ENCODE peak calls at places on chromosomes 3 and 15, in eight cellular contexts. B is transverse colon, L is body of pancreas, Z is HCT116, O is breast epithelium, S is adrenal gland, E is heart left ventricle, T is sigmoid colon. P is an unnamed sample.

GRCh38 chr3:72848703-72849081 is 447 bp upstream of the SHQ1 start:
- DNase-seq in B (no peak), O (no peak), L (no peak), T (no peak), Z (no peak), S (no peak), E (no peak), P (no peak)

GRCh38 chr3:45188714-45189659 is 37.1 kb downstream of the TMEM158 start:
- DNase-seq in Z (no peak), B (no peak), L (no peak), T (no peak), O (no peak), E (no peak), S (no peak), P (no peak)

GRCh38 chr3:71578045-71578730 is 5.3 kb downstream of the FOXP1 start:
- DNase-seq in T (no peak), O (no peak), Z (no peak), S (no peak), B (no peak), E (no peak), L (no peak), P (no peak)

GRCh38 chr15:89368566-89369223 is 34.1 kb upstream of the POLG start:
- DNase-seq in E (no peak), Z (no peak), T (no peak), L (no peak), S (no peak), B (no peak), O (no peak), P (no peak)

GRCh38 chr3:11600501-11601282 is 43.0 kb downstream of the VGLL4 start:
- DNase-seq in B (peak), Z (peak), T (peak), E (peak), L (peak), O (peak), S (peak), P (peak)

GRCh38 chr3:44899683-44900367 is 25.4 kb downstream of the TGM4 start:
- DNase-seq in O (no peak), Z (no peak), S (no peak), E (no peak), B (no peak), T (no peak), L (no peak), P (no peak)

GRCh38 chr3:188686319-188686718 is 485.5 kb upstream of the TPRG1 start:
- DNase-seq in O (no peak), T (no peak), S (no peak), B (no peak), L (no peak), Z (no peak), E (no peak), P (no peak)

GRCh38 chr3:23743141-23743784 is 62.5 kb upstream of the UBE2E1 start:
- DNase-seq in T (no peak), Z (no peak), E (no peak), L (no peak), O (no peak), S (no peak), B (no peak), P (no peak)

GRCh38 chr15:58401276-58401675 is 30.5 kb upstream of the LIPC start:
- DNase-seq in L (no peak), S (no peak), E (no peak), O (no peak), T (no peak), B (no peak), Z (no peak), P (no peak)

GRCh38 chr3:107431048-107431297 is 53.7 kb downstream of the CCDC54 start:
- DNase-seq in Z (no peak), E (peak), T (peak), O (peak), S (peak), L (no peak), B (peak), P (no peak)

GRCh38 chr15:48149858-48150257 is 28.2 kb downstream of the MYEF2 start:
- DNase-seq in T (no peak), B (no peak), Z (no peak), L (no peak), E (no peak), O (no peak), S (no peak), P (no peak)

GRCh38 chr3:37920156-37920686 is 58.5 kb downstream of the CTDSPL start:
- DNase-seq in O (no peak), B (no peak), L (no peak), S (no peak), Z (no peak), T (no peak), E (no peak), P (no peak)

GRCh38 chr15:31758126-31758525 is 272.2 kb upstream of the CHRNA7 start:
- DNase-seq in T (no peak), S (peak), E (peak), B (peak), O (no peak), L (peak), Z (peak), P (no peak)

GRCh38 chr15:69919816-69920215 is 177.9 kb downstream of the TLE3 start:
- DNase-seq in T (no peak), S (no peak), O (no peak), Z (no peak), L (no peak), E (no peak), B (no peak), P (no peak)

GRCh38 chr15:46312133-46312740 is 677.4 kb downstream of the SQOR start:
- DNase-seq in S (peak), E (peak), L (peak), O (peak), Z (peak), T (peak), B (peak), P (peak)

GRCh38 chr3:26260073-26260623 is 362.4 kb upstream of the LRRC3B start:
- DNase-seq in B (no peak), Z (no peak), O (no peak), E (no peak), S (no peak), T (no peak), L (no peak), P (no peak)

GRCh38 chr3:84077479-84077878 is 881.3 kb upstream of the CADM2 start:
- DNase-seq in E (no peak), B (no peak), S (no peak), O (no peak), L (no peak), T (no peak), Z (no peak), P (no peak)

GRCh38 chr15:80856400-80856799 is 77.2 kb downstream of the CEMIP start:
- DNase-seq in O (no peak), E (no peak), S (no peak), Z (no peak), B (no peak), T (no peak), L (no peak), P (no peak)

GRCh38 chr3:67384790-67385397 is 269.5 kb downstream of the SUCLG2 start:
- DNase-seq in O (no peak), Z (peak), T (no peak), E (peak), S (peak), L (peak), B (no peak), P (no peak)

GRCh38 chr3:151024339-151024738 is 51.8 kb upstream of the CLRN1 start:
- DNase-seq in E (no peak), S (no peak), O (no peak), B (no peak), L (no peak), T (no peak), Z (no peak), P (no peak)

GRCh38 chr15:72306211-72306785 is 13.7 kb downstream of the CELF6 start:
- DNase-seq in O (no peak), Z (no peak), L (peak), T (peak), E (no peak), B (no peak), S (no peak), P (no peak)

GRCh38 chr3:9947025-9947995 is 4.9 kb downstream of the PRRT3 start:
- DNase-seq in B (peak), O (peak), Z (peak), T (peak), S (peak), L (peak), E (peak), P (peak)

GRCh38 chr3:112734718-112735350 is 93.9 kb upstream of the CCDC80 start:
- DNase-seq in T (peak), Z (peak), O (no peak), S (peak), L (peak), B (peak), E (peak), P (peak)

GRCh38 chr15:64800476-64800875 is 25.0 kb downstream of the PIF1 start:
- DNase-seq in O (no peak), Z (no peak), L (no peak), B (no peak), E (no peak), T (no peak), S (no peak), P (no peak)

GRCh38 chr3:85172001-85172400 is 213.2 kb downstream of the CADM2 start:
- DNase-seq in O (no peak), E (no peak), Z (no peak), S (no peak), B (no peak), T (no peak), L (no peak), P (no peak)

GRCh38 chr15:75723847-75724660 is 11.4 kb upstream of the CSPG4 start:
- DNase-seq in L (peak), O (peak), E (peak), B (peak), T (peak), Z (no peak), S (peak), P (peak)

GRCh38 chr15:60326824-60327654 is 70.7 kb downstream of the ANXA2 start:
- DNase-seq in L (peak), T (no peak), E (no peak), Z (peak), S (no peak), O (no peak), B (no peak), P (no peak)

GRCh38 chr15:95169701-95170459 is 938.5 kb downstream of the MCTP2 start:
- DNase-seq in B (peak), T (peak), O (peak), Z (no peak), L (peak), E (no peak), S (no peak), P (peak)

GRCh38 chr3:194787072-194787471 is 101.4 kb downstream of the FAM43A start:
- DNase-seq in S (no peak), L (no peak), O (no peak), B (no peak), Z (no peak), T (no peak), E (no peak), P (no peak)

GRCh38 chr15:33735637-33736247 is 232.6 kb upstream of the CHRM5 start:
- DNase-seq in L (peak), Z (peak), E (no peak), B (peak), O (no peak), S (peak), T (no peak), P (no peak)

GRCh38 chr15:42457445-42458442 is 33.2 kb downstream of the ZNF106 start:
- DNase-seq in T (peak), Z (no peak), L (peak), S (peak), E (peak), B (peak), O (peak), P (peak)
- TF ChIP-seq POLR2A in T (no peak), Z (no peak), L (peak), S (peak), E (no peak), B (peak), O (no peak), P (no peak)

GRCh38 chr15:66685638-66686150 is 16.3 kb upstream of the SMAD6 start:
- DNase-seq in E (no peak), Z (no peak), T (no peak), O (no peak), L (no peak), S (no peak), B (no peak), P (no peak)
- TF ChIP-seq CTCF in E (peak), Z (peak), T (no peak), O (no peak), L (no peak), S (no peak), B (no peak), P (no peak)

GRCh38 chr3:130576571-130577266 is 59.7 kb downstream of the COL6A6 start:
- DNase-seq in E (no peak), S (no peak), Z (no peak), B (no peak), O (no peak), T (no peak), L (no peak), P (no peak)
- H3K27ac ChIP-seq in E (no peak), S (no peak), Z (no peak), B (no peak), O (no peak), T (no peak), L (no peak), P (no peak)

DNA sequence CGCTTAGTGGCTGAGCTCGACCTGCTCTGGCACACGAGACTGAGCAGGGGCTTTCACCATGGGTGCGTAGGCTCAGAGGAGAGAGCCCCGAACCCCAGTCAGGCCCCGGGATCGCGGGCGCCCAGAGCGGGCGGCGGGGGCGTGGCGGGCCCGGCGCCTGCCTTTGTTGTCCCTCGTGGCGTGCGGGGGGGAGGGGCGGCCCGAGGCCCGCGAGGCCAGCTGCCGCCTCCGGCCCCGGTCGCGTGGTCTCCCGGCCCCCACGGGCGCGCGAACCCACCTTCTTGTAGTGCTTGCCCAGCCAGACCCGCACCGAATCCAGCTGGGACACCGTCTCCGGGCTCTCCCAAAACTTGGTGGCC is 388 bp downstream of the SMARCC1 start:
- DNase-seq in Z (no peak), E (peak), T (peak), S (peak), L (peak), O (peak), B (peak), P (peak)
- TF ChIP-seq POLR2A in Z (no peak), E (no peak), T (no peak), S (no peak), L (no peak), O (no peak), B (no peak), P (no peak)

P was measured in uterus.